ENCODE peak calls at places on chromosomes 7 and 10, in eight cellular contexts. One of them, this sample, is unnamed.

GRCh38 chr7:151068069-151068773 is 8.8 kb downstream of the SLC4A2 start:
- DNase-seq in midbrain: no peak
- DNase-seq in activated CD4-positive, alpha-beta T cell treated with anti-CD3 and anti-CD28 coated beads, Interleukin-2, amount 50 U/mL, for 24 hours: no peak
- DNase-seq in GM12891: no peak
- DNase-seq in NCI-H345: no peak
- DNase-seq in stimulated activated CD8-positive, alpha-beta memory T cell treated with anti-CD3 and anti-CD28 coated beads, Interleukin-12 subunit alpha, Interleukin-12 subunit beta, amount 100 ng/mL, for 1 hour: no peak
- DNase-seq in left lung: no peak
- DNase-seq in SW480: no peak
- DNase-seq in this sample: no peak

GRCh38 chr10:96130326-96130758 is 245 bp downstream of the ZNF518A start:
- DNase-seq in SW480: peak
- DNase-seq in activated CD4-positive, alpha-beta T cell treated with anti-CD3 and anti-CD28 coated beads, Interleukin-2, amount 50 U/mL, for 24 hours: peak
- DNase-seq in GM12891: peak
- DNase-seq in left lung: peak
- DNase-seq in NCI-H345: peak
- DNase-seq in midbrain: peak
- DNase-seq in stimulated activated CD8-positive, alpha-beta memory T cell treated with anti-CD3 and anti-CD28 coated beads, Interleukin-12 subunit alpha, Interleukin-12 subunit beta, amount 100 ng/mL, for 1 hour: peak
- DNase-seq in this sample: peak

GRCh38 chr10:48322017-48322416 is 15.5 kb downstream of the MAPK8 start:
- DNase-seq in NCI-H345: no peak
- DNase-seq in GM12891: no peak
- DNase-seq in stimulated activated CD8-positive, alpha-beta memory T cell treated with anti-CD3 and anti-CD28 coated beads, Interleukin-12 subunit alpha, Interleukin-12 subunit beta, amount 100 ng/mL, for 1 hour: no peak
- DNase-seq in midbrain: no peak
- DNase-seq in SW480: no peak
- DNase-seq in left lung: no peak
- DNase-seq in activated CD4-positive, alpha-beta T cell treated with anti-CD3 and anti-CD28 coated beads, Interleukin-2, amount 50 U/mL, for 24 hours: no peak
- DNase-seq in this sample: no peak

GRCh38 chr10:110460111-110460809 is 37.4 kb upstream of the DUSP5 start:
- DNase-seq in left lung: no peak
- DNase-seq in SW480: peak
- DNase-seq in activated CD4-positive, alpha-beta T cell treated with anti-CD3 and anti-CD28 coated beads, Interleukin-2, amount 50 U/mL, for 24 hours: peak
- DNase-seq in midbrain: no peak
- DNase-seq in stimulated activated CD8-positive, alpha-beta memory T cell treated with anti-CD3 and anti-CD28 coated beads, Interleukin-12 subunit alpha, Interleukin-12 subunit beta, amount 100 ng/mL, for 1 hour: no peak
- DNase-seq in GM12891: no peak
- DNase-seq in NCI-H345: peak
- DNase-seq in this sample: peak

GRCh38 chr7:13829914-13830603 is 159.4 kb downstream of the ETV1 start:
- DNase-seq in left lung: no peak
- DNase-seq in midbrain: no peak
- DNase-seq in stimulated activated CD8-positive, alpha-beta memory T cell treated with anti-CD3 and anti-CD28 coated beads, Interleukin-12 subunit alpha, Interleukin-12 subunit beta, amount 100 ng/mL, for 1 hour: no peak
- DNase-seq in GM12891: no peak
- DNase-seq in SW480: no peak
- DNase-seq in activated CD4-positive, alpha-beta T cell treated with anti-CD3 and anti-CD28 coated beads, Interleukin-2, amount 50 U/mL, for 24 hours: no peak
- DNase-seq in NCI-H345: peak
- DNase-seq in this sample: no peak

GRCh38 chr7:78189762-78190161 is 391.2 kb downstream of the PHTF2 start:
- DNase-seq in midbrain: no peak
- DNase-seq in NCI-H345: no peak
- DNase-seq in SW480: no peak
- DNase-seq in left lung: no peak
- DNase-seq in GM12891: no peak
- DNase-seq in activated CD4-positive, alpha-beta T cell treated with anti-CD3 and anti-CD28 coated beads, Interleukin-2, amount 50 U/mL, for 24 hours: no peak
- DNase-seq in stimulated activated CD8-positive, alpha-beta memory T cell treated with anti-CD3 and anti-CD28 coated beads, Interleukin-12 subunit alpha, Interleukin-12 subunit beta, amount 100 ng/mL, for 1 hour: no peak
- DNase-seq in this sample: no peak

GRCh38 chr7:133051066-133051465 is 30.8 kb downstream of the CHCHD3 start:
- DNase-seq in left lung: no peak
- DNase-seq in NCI-H345: peak
- DNase-seq in activated CD4-positive, alpha-beta T cell treated with anti-CD3 and anti-CD28 coated beads, Interleukin-2, amount 50 U/mL, for 24 hours: no peak
- DNase-seq in stimulated activated CD8-positive, alpha-beta memory T cell treated with anti-CD3 and anti-CD28 coated beads, Interleukin-12 subunit alpha, Interleukin-12 subunit beta, amount 100 ng/mL, for 1 hour: no peak
- DNase-seq in midbrain: no peak
- DNase-seq in GM12891: no peak
- DNase-seq in SW480: no peak
- DNase-seq in this sample: no peak

GRCh38 chr10:22369433-22370072 is 24.3 kb downstream of the SPAG6 start:
- DNase-seq in activated CD4-positive, alpha-beta T cell treated with anti-CD3 and anti-CD28 coated beads, Interleukin-2, amount 50 U/mL, for 24 hours: no peak
- DNase-seq in SW480: peak
- DNase-seq in stimulated activated CD8-positive, alpha-beta memory T cell treated with anti-CD3 and anti-CD28 coated beads, Interleukin-12 subunit alpha, Interleukin-12 subunit beta, amount 100 ng/mL, for 1 hour: no peak
- DNase-seq in left lung: no peak
- DNase-seq in GM12891: no peak
- DNase-seq in midbrain: no peak
- DNase-seq in NCI-H345: no peak
- DNase-seq in this sample: peak

GRCh38 chr10:82266438-82266837 is 391.4 kb downstream of the NRG3 start:
- DNase-seq in activated CD4-positive, alpha-beta T cell treated with anti-CD3 and anti-CD28 coated beads, Interleukin-2, amount 50 U/mL, for 24 hours: no peak
- DNase-seq in stimulated activated CD8-positive, alpha-beta memory T cell treated with anti-CD3 and anti-CD28 coated beads, Interleukin-12 subunit alpha, Interleukin-12 subunit beta, amount 100 ng/mL, for 1 hour: no peak
- DNase-seq in left lung: no peak
- DNase-seq in NCI-H345: no peak
- DNase-seq in midbrain: no peak
- DNase-seq in SW480: no peak
- DNase-seq in GM12891: no peak
- DNase-seq in this sample: no peak

This sample was measured in GM06990.